ENCODE peak calls at places on chromosomes 4 and X, in nine cellular contexts. O is head of caudate nucleus; R is NB4; A is tibial nerve; L is brain microvascular endothelial cell; K is EL; V is coronary artery; C is stimulated activated CD8-positive, alpha-beta memory T cell treated with anti-CD3 and anti-CD28 coated beads, Interleukin-4, amount 100 ng/mL, for 4 hours; Q is HEK293T. G is an unnamed sample.

GRCh38 chr4:156128616-156129015 is 174.9 kb upstream of the CTSO start:
- DNase-seq in O (no peak), R (no peak), A (no peak), L (no peak), K (no peak), V (no peak), C (no peak), Q (no peak), G (no peak)

GRCh38 chr4:77157859-77158486 is 966 bp downstream of the CCNG2 start:
- DNase-seq in O (peak; percentile 76), R (peak; percentile 93), A (peak; percentile 79), L (peak; percentile 89), K (peak; percentile 89), V (peak; percentile 94), C (peak; percentile 57), Q (peak; percentile 82), G (peak; percentile 67)

GRCh38 chr4:173486714-173487392 is 43.2 kb downstream of the HAND2 start:
- DNase-seq in O (no peak), R (no peak), A (no peak), L (no peak), K (no peak), V (no peak), C (no peak), Q (no peak), G (no peak)

GRCh38 chr4:111991797-111992196 is 153.5 kb upstream of the FAM241A start:
- DNase-seq in O (no peak), R (peak; percentile 9), A (no peak), L (peak; percentile 55), K (peak; percentile 17), V (no peak), C (no peak), Q (no peak), G (no peak)

GRCh38 chr4:833731-834367 is 7.9 kb upstream of the CPLX1 start:
- DNase-seq in O (no peak), R (peak; percentile 32), A (no peak), L (no peak), K (no peak), V (no peak), C (no peak), Q (no peak), G (no peak)

GRCh38 chr4:70544279-70544870 is 26.0 kb downstream of the AMTN start:
- DNase-seq in O (no peak), R (peak; percentile 20), A (no peak), L (peak; percentile 12), K (peak; percentile 19), V (no peak), C (no peak), Q (peak; percentile 21), G (no peak)

GRCh38 chrX:21176927-21177571 is 197.2 kb upstream of the CNKSR2 start:
- DNase-seq in O (no peak), R (no peak), A (no peak), L (no peak), K (peak; percentile 4), V (no peak), C (no peak), Q (no peak), G (no peak)

GRCh38 chr4:180909279-180909678 is 1333.9 kb upstream of the TENM3 start:
- DNase-seq in O (no peak), R (peak; percentile 22), A (no peak), L (no peak), K (peak; percentile 13), V (no peak), C (no peak), Q (peak; percentile 13), G (no peak)

GRCh38 chr4:163448541-163449203 is 24.9 kb downstream of the TKTL2 start:
- DNase-seq in O (peak; percentile 51), R (no peak), A (no peak), L (peak; percentile 29), K (peak; percentile 40), V (no peak), C (no peak), Q (no peak), G (no peak)

GRCh38 chrX:13053171-13053570 is 8.8 kb upstream of the FAM9C start:
- DNase-seq in O (no peak), R (no peak), A (no peak), L (no peak), K (no peak), V (no peak), C (no peak), Q (no peak), G (no peak)

GRCh38 chr4:121827851-121828250 is 4.2 kb upstream of the CCNA2 start:
- DNase-seq in O (no peak), R (no peak), A (no peak), L (no peak), K (peak; percentile 57), V (no peak), C (no peak), Q (no peak), G (no peak)

GRCh38 chrX:153443476-153444332 is 2.2 kb downstream of the TREX2 start:
- DNase-seq in O (no peak), R (no peak), A (no peak), L (no peak), K (no peak), V (no peak), C (no peak), Q (no peak), G (no peak)

GRCh38 chr4:73315091-73315490 is 56.5 kb upstream of the ANKRD17 start:
- DNase-seq in O (no peak), R (peak; percentile 16), A (no peak), L (no peak), K (peak; percentile 68), V (no peak), C (no peak), Q (no peak), G (no peak)

GRCh38 chrX:68833855-68834331 is 5.1 kb downstream of the EFNB1 start:
- DNase-seq in O (peak; percentile 2), R (peak; percentile 28), A (no peak), L (no peak), K (no peak), V (peak; percentile 53), C (no peak), Q (no peak), G (no peak)

GRCh38 chr4:55078987-55079386 is 46.4 kb downstream of the KDR start:
- DNase-seq in O (no peak), R (no peak), A (peak; percentile 33), L (peak; percentile 93), K (peak; percentile 30), V (no peak), C (no peak), Q (no peak), G (no peak)

GRCh38 chr4:166252487-166253402 is 379.7 kb downstream of the TLL1 start:
- DNase-seq in O (no peak), R (peak; percentile 21), A (no peak), L (peak; percentile 24), K (peak; percentile 16), V (no peak), C (no peak), Q (peak; percentile 12), G (no peak)

GRCh38 chrX:49001521-49002090 is 458 bp downstream of the GRIPAP1 start:
- DNase-seq in O (peak; percentile 31), R (peak; percentile 76), A (no peak), L (peak; percentile 4), K (peak; percentile 53), V (no peak), C (peak; percentile 32), Q (peak; percentile 26), G (no peak)

GRCh38 chr4:70670332-70671014 is 4.2 kb upstream of the JCHAIN start:
- DNase-seq in O (no peak), R (no peak), A (no peak), L (no peak), K (peak; percentile 53), V (no peak), C (no peak), Q (no peak), G (no peak)

GRCh38 chr4:6576932-6577331 is 1.9 kb downstream of the MAN2B2 start:
- DNase-seq in O (no peak), R (no peak), A (no peak), L (no peak), K (no peak), V (no peak), C (no peak), Q (no peak), G (no peak)

GRCh38 chr4:61173799-61174198 is 26.3 kb upstream of the ADGRL3 start:
- DNase-seq in O (no peak), R (no peak), A (no peak), L (no peak), K (no peak), V (no peak), C (no peak), Q (no peak), G (no peak)

GRCh38 chr4:579543-580175 is 3.6 kb upstream of the TMEM271 start:
- DNase-seq in O (peak; percentile 83), R (peak; percentile 54), A (no peak), L (no peak), K (no peak), V (no peak), C (no peak), Q (no peak), G (no peak)

GRCh38 chr4:80465238-80465637 is 129.7 kb downstream of the CFAP299 start:
- DNase-seq in O (no peak), R (no peak), A (no peak), L (no peak), K (no peak), V (no peak), C (no peak), Q (no peak), G (no peak)

GRCh38 chr4:70838972-70839536 is 636 bp downstream of the GRSF1 start:
- DNase-seq in O (peak; percentile 66), R (peak; percentile 80), A (peak; percentile 24), L (peak; percentile 39), K (peak; percentile 63), V (peak; percentile 83), C (peak; percentile 34), Q (peak; percentile 51), G (peak; percentile 16)

GRCh38 chr4:182102576-182102975 is 140.6 kb upstream of the TENM3 start:
- DNase-seq in O (no peak), R (no peak), A (no peak), L (no peak), K (no peak), V (no peak), C (no peak), Q (no peak), G (no peak)

GRCh38 chrX:20595928-20596550 is 329.3 kb upstream of the RPS6KA3 start:
- DNase-seq in O (peak; percentile 15), R (no peak), A (no peak), L (no peak), K (no peak), V (no peak), C (no peak), Q (no peak), G (no peak)

GRCh38 chr4:15186149-15186548 is 183.9 kb downstream of the CPEB2 start:
- DNase-seq in O (no peak), R (no peak), A (no peak), L (peak; percentile 96), K (peak; percentile 23), V (no peak), C (no peak), Q (no peak), G (no peak)

GRCh38 chr4:48400416-48400815 is 59.1 kb downstream of the SLAIN2 start:
- DNase-seq in O (no peak), R (no peak), A (no peak), L (no peak), K (no peak), V (no peak), C (no peak), Q (no peak), G (no peak)

GRCh38 chrX:82813671-82814078 is 694.4 kb upstream of the POU3F4 start:
- DNase-seq in O (no peak), R (no peak), A (no peak), L (peak; percentile 0), K (peak; percentile 0), V (no peak), C (no peak), Q (no peak), G (no peak)

GRCh38 chr4:118259103-118259502 is 93.7 kb downstream of the PRSS12 start:
- DNase-seq in O (no peak), R (no peak), A (no peak), L (no peak), K (no peak), V (no peak), C (no peak), Q (no peak), G (no peak)